ENCODE peak calls at places on chromosomes 1 and 21, in seven cellular contexts. One of them, this sample, is unnamed.

GRCh38 chr1:204711103-204711946 is 25.8 kb upstream of the LRRN2 start:
- DNase-seq in upper lobe of left lung: no peak
- DNase-seq in astrocyte of the spinal cord: no peak
- DNase-seq in kidney epithelial cell: no peak
- DNase-seq in AG04450: no peak
- DNase-seq in A549: no peak
- DNase-seq in fibroblast of lung: no peak
- DNase-seq in this sample: no peak

GRCh38 chr1:182101415-182102041 is 40.0 kb upstream of the ZNF648 start:
- DNase-seq in upper lobe of left lung: no peak
- DNase-seq in astrocyte of the spinal cord: no peak
- DNase-seq in kidney epithelial cell: no peak
- DNase-seq in AG04450: no peak
- DNase-seq in A549: no peak
- DNase-seq in fibroblast of lung: no peak
- DNase-seq in this sample: no peak

GRCh38 chr1:164823486-164824279 is 264.7 kb downstream of the PBX1 start:
- DNase-seq in upper lobe of left lung: no peak
- DNase-seq in astrocyte of the spinal cord: peak
- DNase-seq in kidney epithelial cell: no peak
- DNase-seq in AG04450: peak
- DNase-seq in A549: no peak
- DNase-seq in fibroblast of lung: peak
- DNase-seq in this sample: peak

GRCh38 chr1:17359808-17360207 is 12.2 kb upstream of the PADI6 start:
- DNase-seq in upper lobe of left lung: no peak
- DNase-seq in astrocyte of the spinal cord: no peak
- DNase-seq in kidney epithelial cell: no peak
- DNase-seq in AG04450: no peak
- DNase-seq in A549: no peak
- DNase-seq in fibroblast of lung: no peak
- DNase-seq in this sample: no peak

GRCh38 chr1:3306583-3307285 is 147.7 kb upstream of the ARHGEF16 start:
- DNase-seq in upper lobe of left lung: no peak
- DNase-seq in astrocyte of the spinal cord: peak
- DNase-seq in kidney epithelial cell: peak
- DNase-seq in AG04450: peak
- DNase-seq in A549: no peak
- DNase-seq in fibroblast of lung: peak
- DNase-seq in this sample: peak

GRCh38 chr1:184214128-184214527 is 162.6 kb downstream of the TSEN15 start:
- DNase-seq in upper lobe of left lung: peak
- DNase-seq in astrocyte of the spinal cord: no peak
- DNase-seq in kidney epithelial cell: no peak
- DNase-seq in AG04450: no peak
- DNase-seq in A549: no peak
- DNase-seq in fibroblast of lung: no peak
- DNase-seq in this sample: no peak

GRCh38 chr1:171083222-171083621 is 7.5 kb upstream of the FMO3 start:
- DNase-seq in upper lobe of left lung: no peak
- DNase-seq in astrocyte of the spinal cord: no peak
- DNase-seq in kidney epithelial cell: no peak
- DNase-seq in AG04450: no peak
- DNase-seq in A549: no peak
- DNase-seq in fibroblast of lung: no peak
- DNase-seq in this sample: no peak

GRCh38 chr1:27536767-27537166 is 46.8 kb upstream of the WASF2 start:
- DNase-seq in upper lobe of left lung: no peak
- DNase-seq in astrocyte of the spinal cord: peak
- DNase-seq in kidney epithelial cell: no peak
- DNase-seq in AG04450: peak
- DNase-seq in A549: no peak
- DNase-seq in fibroblast of lung: peak
- DNase-seq in this sample: no peak

GRCh38 chr1:174433451-174433850 is 14.3 kb upstream of the GPR52 start:
- DNase-seq in upper lobe of left lung: no peak
- DNase-seq in astrocyte of the spinal cord: peak
- DNase-seq in kidney epithelial cell: peak
- DNase-seq in AG04450: peak
- DNase-seq in A549: no peak
- DNase-seq in fibroblast of lung: peak
- DNase-seq in this sample: peak

GRCh38 chr1:22975694-22976093 is 3.0 kb upstream of the LACTBL1 start:
- DNase-seq in upper lobe of left lung: no peak
- DNase-seq in astrocyte of the spinal cord: no peak
- DNase-seq in kidney epithelial cell: no peak
- DNase-seq in AG04450: no peak
- DNase-seq in A549: no peak
- DNase-seq in fibroblast of lung: no peak
- DNase-seq in this sample: no peak

GRCh38 chr1:9280015-9280860 is 12.5 kb upstream of the SPSB1 start:
- DNase-seq in upper lobe of left lung: peak
- DNase-seq in astrocyte of the spinal cord: peak
- DNase-seq in kidney epithelial cell: peak
- DNase-seq in AG04450: no peak
- DNase-seq in A549: peak
- DNase-seq in fibroblast of lung: peak
- DNase-seq in this sample: peak

DNA sequence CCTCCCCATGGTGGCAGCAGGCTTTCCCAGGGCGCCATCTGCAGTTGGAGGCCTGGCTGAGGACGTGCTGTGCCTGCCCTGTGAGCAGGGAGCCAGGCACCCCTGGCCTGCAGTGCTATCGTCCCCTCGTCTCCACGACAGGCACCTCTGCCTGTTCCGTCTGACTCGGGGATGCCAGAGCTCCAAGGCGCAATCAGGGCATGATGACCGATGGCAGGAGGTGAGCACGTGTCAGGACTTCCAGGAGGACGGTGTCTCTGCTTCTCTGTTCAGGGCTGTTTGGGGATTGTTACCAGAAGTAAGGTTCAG is 125.2 kb downstream of the PCBP3 start:
- DNase-seq in upper lobe of left lung: no peak
- DNase-seq in astrocyte of the spinal cord: no peak
- DNase-seq in kidney epithelial cell: no peak
- DNase-seq in AG04450: no peak
- DNase-seq in A549: no peak
- DNase-seq in fibroblast of lung: no peak
- DNase-seq in this sample: no peak
- TF ChIP-seq CTCF in upper lobe of left lung: no peak
- TF ChIP-seq CTCF in astrocyte of the spinal cord: peak
- TF ChIP-seq CTCF in kidney epithelial cell: no peak
- TF ChIP-seq CTCF in AG04450: no peak
- TF ChIP-seq CTCF in A549: no peak
- TF ChIP-seq CTCF in fibroblast of lung: no peak
- TF ChIP-seq CTCF in this sample: peak

GRCh38 chr1:235643837-235644692 is 5.5 kb downstream of the GNG4 start:
- DNase-seq in upper lobe of left lung: no peak
- DNase-seq in astrocyte of the spinal cord: no peak
- DNase-seq in kidney epithelial cell: no peak
- DNase-seq in AG04450: no peak
- DNase-seq in A549: no peak
- DNase-seq in fibroblast of lung: no peak
- DNase-seq in this sample: no peak
- H3K4me3 ChIP-seq in upper lobe of left lung: no peak
- H3K4me3 ChIP-seq in astrocyte of the spinal cord: no peak
- H3K4me3 ChIP-seq in kidney epithelial cell: no peak
- H3K4me3 ChIP-seq in AG04450: no peak
- H3K4me3 ChIP-seq in A549: no peak
- H3K4me3 ChIP-seq in fibroblast of lung: no peak
- H3K4me3 ChIP-seq in this sample: no peak

DNA sequence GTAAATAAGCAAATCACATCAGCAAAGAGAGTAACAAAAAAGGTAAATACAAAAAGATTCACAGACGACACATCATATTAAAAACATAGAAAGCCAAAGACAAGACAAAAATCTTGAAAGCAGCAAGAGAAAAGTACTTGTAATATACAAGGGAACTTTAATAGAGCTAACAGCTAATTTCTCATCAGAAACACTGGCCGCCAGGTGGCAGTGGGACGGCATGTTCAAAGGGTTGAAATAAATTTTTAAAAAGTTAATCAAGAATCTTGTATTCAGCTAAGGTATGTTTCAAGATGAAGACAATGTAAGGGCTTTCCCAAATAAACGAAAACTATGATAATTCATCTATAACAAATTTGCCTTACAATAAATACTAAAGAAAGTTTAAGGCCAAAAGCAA is 358.1 kb downstream of the LRRIQ3 start:
- DNase-seq in upper lobe of left lung: no peak
- DNase-seq in astrocyte of the spinal cord: peak
- DNase-seq in kidney epithelial cell: no peak
- DNase-seq in AG04450: no peak
- DNase-seq in A549: no peak
- DNase-seq in fibroblast of lung: no peak
- DNase-seq in this sample: no peak
- TF ChIP-seq CTCF in upper lobe of left lung: no peak
- TF ChIP-seq CTCF in astrocyte of the spinal cord: peak
- TF ChIP-seq CTCF in kidney epithelial cell: peak
- TF ChIP-seq CTCF in AG04450: peak
- TF ChIP-seq CTCF in A549: no peak
- TF ChIP-seq CTCF in fibroblast of lung: peak
- TF ChIP-seq CTCF in this sample: peak

GRCh38 chr1:239843556-239843955 is 248.1 kb upstream of the FMN2 start:
- DNase-seq in upper lobe of left lung: no peak
- DNase-seq in astrocyte of the spinal cord: no peak
- DNase-seq in kidney epithelial cell: no peak
- DNase-seq in AG04450: no peak
- DNase-seq in A549: no peak
- DNase-seq in fibroblast of lung: no peak
- DNase-seq in this sample: no peak
- H3K4me3 ChIP-seq in upper lobe of left lung: no peak
- H3K4me3 ChIP-seq in astrocyte of the spinal cord: no peak
- H3K4me3 ChIP-seq in kidney epithelial cell: no peak
- H3K4me3 ChIP-seq in AG04450: no peak
- H3K4me3 ChIP-seq in A549: no peak
- H3K4me3 ChIP-seq in fibroblast of lung: no peak
- H3K4me3 ChIP-seq in this sample: no peak